ENCODE peak calls at places on chromosome 22, in five cellular contexts. F, K, O, E and C are unnamed samples.

GRCh38 chr22:45082795-45083194 is 73.0 kb upstream of the PHF21B start:
- DNase-seq in K (no peak), O (peak), E (no peak), F (peak), C (no peak)

GRCh38 chr22:27682438-27682837 is 119.1 kb downstream of the MN1 start:
- DNase-seq in E (no peak), O (peak), K (no peak), F (peak), C (no peak)

GRCh38 chr22:17774928-17775675 is 833 bp upstream of the BID start:
- DNase-seq in E (no peak), O (no peak), K (no peak), F (no peak), C (no peak)

GRCh38 chr22:42920101-42920820 is 63.2 kb upstream of the ARFGAP3 start:
- DNase-seq in E (peak), O (no peak), F (no peak), K (no peak), C (peak)

GRCh38 chr22:25955323-25955722 is 213.3 kb downstream of the MYO18B start:
- DNase-seq in K (no peak), E (no peak), O (no peak), F (no peak), C (no peak)

GRCh38 chr22:32409977-32410376 is 2.1 kb downstream of the RTCB start:
- DNase-seq in O (no peak), E (no peak), K (no peak), F (no peak), C (no peak)

GRCh38 chr22:41524809-41525449 is 19.3 kb downstream of the POLR3H start:
- DNase-seq in K (no peak), F (no peak), O (no peak), E (no peak), C (no peak)

GRCh38 chr22:23754980-23755636 is 883 bp upstream of the VPREB3 start:
- DNase-seq in O (no peak), F (no peak), K (no peak), E (no peak), C (no peak)

GRCh38 chr22:28395520-28395919 is 284.1 kb downstream of the TTC28 start:
- DNase-seq in K (no peak), F (no peak), E (no peak), O (no peak), C (no peak)

GRCh38 chr22:39144101-39144815 is 8.2 kb downstream of the CBX7 start:
- DNase-seq in K (no peak), F (no peak), E (peak), O (peak), C (peak)

GRCh38 chr22:43007519-43008102 is 7.3 kb downstream of the PACSIN2 start:
- DNase-seq in K (no peak), O (no peak), F (no peak), E (peak), C (peak)

GRCh38 chr22:45069925-45070324 is 60.1 kb upstream of the PHF21B start:
- DNase-seq in E (no peak), F (no peak), O (no peak), K (no peak), C (no peak)

GRCh38 chr22:43216738-43217137 is 29.8 kb upstream of the TTLL12 start:
- DNase-seq in F (no peak), E (no peak), O (no peak), K (no peak), C (no peak)

GRCh38 chr22:27937453-27937852 is 18.4 kb upstream of the PITPNB start:
- DNase-seq in F (no peak), E (no peak), O (no peak), K (no peak), C (no peak)

GRCh38 chr22:41780714-41781507 is 19.6 kb upstream of the CCDC134 start:
- DNase-seq in K (no peak), E (peak), O (no peak), F (no peak), C (peak)

GRCh38 chr22:32991353-32992115 is 66.6 kb downstream of the SYN3 start:
- DNase-seq in E (no peak), O (no peak), K (no peak), F (no peak), C (no peak)

GRCh38 chr22:44379817-44380560 is 67.2 kb upstream of the SHISAL1 start:
- DNase-seq in E (no peak), F (no peak), K (no peak), O (no peak), C (no peak)

GRCh38 chr22:42074153-42074750 is at the start of gene PHETA2:
- DNase-seq in K (no peak), F (peak), E (no peak), O (peak), C (peak)

GRCh38 chr22:11325767-11326166 is 4202.2 kb upstream of the OR11H1 start:
- DNase-seq in F (no peak), O (no peak), K (no peak), E (no peak), C (no peak)

GRCh38 chr22:32206774-32207758 is 2.2 kb upstream of the RFPL2 start:
- DNase-seq in E (peak), O (peak), F (peak), K (no peak), C (no peak)

GRCh38 chr22:31583861-31584485 is 78.0 kb downstream of the PISD start:
- DNase-seq in K (no peak), E (peak), F (no peak), O (no peak), C (peak)

GRCh38 chr22:31586137-31586920 is 75.7 kb downstream of the PISD start:
- DNase-seq in K (no peak), O (no peak), E (peak), F (no peak), C (peak)

GRCh38 chr22:17009640-17010291 is 1.7 kb upstream of the GAB4 start:
- DNase-seq in E (no peak), K (no peak), O (no peak), F (peak), C (no peak)

GRCh38 chr22:40258463-40259046 is 80.8 kb downstream of the TNRC6B start:
- DNase-seq in K (no peak), O (no peak), F (no peak), E (peak), C (peak)

GRCh38 chr22:42114721-42115120 is 15.9 kb downstream of the CYP2D6 start:
- DNase-seq in E (peak), K (no peak), O (peak), F (peak), C (peak)

GRCh38 chr22:39954584-39955055 is 5.6 kb upstream of the TMA7B start:
- DNase-seq in O (no peak), K (no peak), F (no peak), E (peak), C (peak)

GRCh38 chr22:44914026-44914721 is 95.6 kb downstream of the PHF21B start:
- DNase-seq in F (no peak), O (no peak), E (no peak), K (no peak), C (no peak)

GRCh38 chr22:39933741-39934140 is 26.5 kb upstream of the TMA7B start:
- DNase-seq in E (no peak), O (no peak), K (no peak), F (no peak), C (no peak)

GRCh38 chr22:26321469-26321913 is 107.6 kb upstream of the ASPHD2 start:
- DNase-seq in F (no peak), O (no peak), K (no peak), E (peak), C (peak)

GRCh38 chr22:20858615-20859416 is at the start of the genes PI4KA and SNAP29:
- DNase-seq in E (peak), F (peak), O (peak), K (peak), C (peak)

GRCh38 chr22:33380789-33381530 is 322.8 kb upstream of the SYN3 start:
- DNase-seq in E (peak), F (no peak), O (no peak), K (no peak), C (peak)

GRCh38 chr22:38860291-38861169 is 11.5 kb downstream of the CBX6 start:
- DNase-seq in O (peak), E (no peak), F (no peak), K (no peak), C (no peak)

GRCh38 chr22:19110064-19110458 is 12.2 kb downstream of the DGCR2 start:
- DNase-seq in F (no peak), O (no peak), K (no peak), E (no peak), C (no peak)

GRCh38 chr22:42906605-42907338 is 49.7 kb upstream of the ARFGAP3 start:
- DNase-seq in K (no peak), E (no peak), F (no peak), O (no peak), C (peak)

GRCh38 chr22:48908547-48908946 is 919.1 kb downstream of the BRD1 start:
- DNase-seq in F (no peak), E (no peak), K (no peak), O (no peak), C (no peak)

GRCh38 chr22:33919591-33920501 is at the start of gene LARGE1:
- DNase-seq in E (peak), F (peak), K (peak), O (peak), C (peak)

DNA sequence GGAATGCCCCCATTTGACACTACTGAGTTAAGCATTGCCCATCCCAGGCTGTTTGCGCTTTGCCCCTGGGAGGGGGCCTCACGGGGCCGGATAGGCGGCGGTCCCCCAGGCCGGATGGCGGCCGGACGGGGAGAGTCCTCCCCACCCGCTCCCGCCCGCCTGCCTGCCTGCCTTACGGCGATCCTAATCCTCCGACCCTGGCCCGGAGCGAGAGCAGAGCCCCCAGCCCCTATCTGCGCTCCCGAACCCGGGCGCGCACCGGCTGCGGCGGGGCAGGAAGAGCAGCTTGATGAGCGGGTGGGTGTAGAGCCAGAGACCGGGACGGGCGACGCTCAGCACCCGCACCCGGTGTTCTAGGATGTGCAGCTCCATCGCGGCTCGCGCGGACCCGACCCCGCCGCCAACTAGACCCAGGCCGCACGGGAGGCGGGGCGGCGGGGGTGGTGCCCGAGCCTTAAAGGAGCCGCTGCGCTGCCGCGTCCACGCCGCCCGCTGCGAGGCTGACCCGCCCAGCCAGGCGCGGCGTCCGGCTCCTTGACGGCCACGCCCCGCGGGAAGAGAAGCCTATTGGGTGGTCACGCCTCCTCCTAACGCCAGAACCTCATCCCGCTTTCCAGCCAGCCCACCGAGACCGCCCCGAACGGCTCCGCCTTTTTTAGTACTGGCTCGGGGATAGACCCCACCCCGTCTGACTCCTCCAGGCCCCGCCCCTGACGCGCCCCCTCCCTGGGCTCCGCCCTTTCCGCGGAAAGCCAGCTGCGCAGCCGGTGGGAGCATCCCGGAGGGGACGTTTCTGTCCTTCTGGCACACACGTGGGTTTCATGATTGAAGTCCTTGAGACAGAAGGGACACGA is at the start of gene CASTOR1:
- DNase-seq in O (peak), F (peak), E (peak), K (peak), C (peak)
- H3K18ac ChIP-seq in O (no peak), F (peak), E (peak), K (peak), C (no peak)

GRCh38 chr22:35781898-35782297 is 64.2 kb downstream of the APOL5 start:
- DNase-seq in E (no peak), K (no peak), O (no peak), F (no peak), C (no peak)

GRCh38 chr22:35785181-35785923 is 67.7 kb downstream of the APOL5 start:
- DNase-seq in K (no peak), F (no peak), O (no peak), E (peak), C (no peak)

GRCh38 chr22:35783943-35784614 is 66.4 kb downstream of the APOL5 start:
- DNase-seq in K (no peak), E (no peak), F (no peak), O (no peak), C (no peak)

GRCh38 chr22:35782504-35782903 is 64.8 kb downstream of the APOL5 start:
- DNase-seq in K (no peak), E (peak), F (no peak), O (no peak), C (no peak)

GRCh38 chr22:35784633-35785032 is 67.0 kb downstream of the APOL5 start:
- DNase-seq in O (no peak), E (no peak), F (no peak), K (no peak), C (no peak)
- H3K18ac ChIP-seq in O (no peak), E (no peak), F (no peak), K (no peak), C (no peak)

GRCh38 chr22:22394589-22394988 is 114.0 kb downstream of the ZNF280B start:
- DNase-seq in E (no peak), O (no peak), F (no peak), K (no peak), C (no peak)
- H3K18ac ChIP-seq in E (no peak), O (no peak), F (no peak), K (no peak), C (no peak)

DNA sequence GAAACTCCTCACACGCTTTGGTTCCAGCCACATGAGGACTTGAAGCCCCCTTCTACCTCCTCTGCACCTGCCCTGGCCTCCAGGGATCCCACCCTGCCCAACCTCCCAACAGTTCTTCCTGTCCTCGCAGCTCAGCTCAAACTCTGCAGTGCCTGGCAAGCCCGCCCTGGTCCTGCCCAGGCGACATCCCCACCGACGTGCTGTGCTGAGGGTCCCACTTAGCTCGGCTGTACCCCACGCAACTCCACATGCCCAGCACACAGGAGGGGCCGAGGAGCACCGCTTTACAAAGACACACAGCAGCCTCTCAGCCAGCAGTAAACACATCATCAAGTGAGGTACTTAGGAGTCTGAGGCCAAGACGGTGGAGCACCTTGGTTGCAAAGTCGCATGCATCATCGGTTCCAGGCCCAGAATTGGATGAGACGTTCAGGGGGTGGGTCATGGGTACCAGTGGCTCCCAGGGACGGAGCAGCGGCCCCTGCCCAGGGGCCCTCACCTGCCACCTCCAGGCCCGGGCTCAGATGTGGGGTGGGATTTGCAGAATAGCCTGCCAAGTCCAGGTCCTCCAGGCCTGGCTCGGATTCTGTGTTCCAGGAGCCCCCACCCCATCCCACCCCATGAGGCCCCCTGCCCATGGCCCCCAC is 72.6 kb downstream of the CELSR1 start:
- DNase-seq in O (no peak), K (no peak), F (no peak), E (no peak), C (no peak)
- H3K18ac ChIP-seq in O (no peak), K (peak), F (no peak), E (no peak), C (no peak)

DNA sequence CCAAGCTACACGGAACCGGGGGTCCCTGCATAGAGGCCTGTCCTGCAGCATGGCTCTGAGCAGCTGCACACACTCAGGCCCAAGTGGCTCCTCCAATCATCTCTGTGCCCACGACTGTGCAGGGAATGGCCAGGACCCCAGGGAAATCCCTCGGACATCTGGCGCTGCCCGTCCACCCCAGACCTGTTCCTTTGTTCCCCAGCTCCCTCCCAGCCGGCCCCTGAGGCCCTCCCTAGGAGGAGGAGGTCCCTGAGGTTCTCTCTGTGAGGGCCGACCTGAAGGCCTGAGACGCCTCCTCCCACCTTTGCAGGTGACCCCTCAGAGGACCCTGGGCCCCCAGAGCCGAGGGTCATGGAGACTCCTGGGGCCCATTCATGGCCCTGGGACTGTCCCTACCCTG is 1.1 kb downstream of the MLC1 start:
- DNase-seq in K (no peak), F (no peak), E (no peak), O (no peak), C (no peak)
- H3K18ac ChIP-seq in K (peak), F (no peak), E (no peak), O (no peak), C (no peak)

DNA sequence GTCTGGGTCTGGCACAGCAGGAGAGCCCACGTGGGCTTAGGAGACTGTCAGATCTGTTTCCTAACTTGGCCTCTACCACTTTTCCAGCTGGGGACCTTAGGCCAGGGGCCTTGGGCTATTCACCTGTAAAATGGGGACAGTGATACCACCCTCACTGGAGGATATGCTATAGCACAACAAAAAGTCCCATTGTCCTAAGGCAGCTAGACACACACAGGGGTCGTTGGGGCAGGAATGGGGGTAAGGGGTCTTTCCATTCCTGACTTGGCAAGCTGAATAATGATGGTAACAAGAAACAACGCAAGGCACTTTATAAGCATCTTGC is 2.6 kb upstream of the SH3BP1 start:
- DNase-seq in O (no peak), E (no peak), F (no peak), K (no peak), C (no peak)
- H3K18ac ChIP-seq in O (no peak), E (no peak), F (no peak), K (no peak), C (no peak)